ENCODE peak calls at places on chromosomes 11 and 22, in seven cellular contexts. W is GM12891, B is H1, U is heart left ventricle, H is coronary artery, E is astrocyte of the spinal cord, Z is RPMI7951. P is an unnamed sample.

GRCh38 chr11:14269956-14270355 is 89.0 kb downstream of the RRAS2 start:
- DNase-seq in E (no peak), H (no peak), U (no peak), Z (no peak), B (no peak), W (no peak), P (no peak)

GRCh38 chr22:45302047-45302446 is 7.7 kb upstream of the FAM118A start:
- DNase-seq in B (no peak), W (no peak), Z (peak; percentile 79), H (no peak), E (peak; percentile 83), U (no peak), P (no peak)

GRCh38 chr11:35803115-35803514 is 140.5 kb downstream of the TRIM44 start:
- DNase-seq in U (no peak), Z (no peak), W (no peak), B (no peak), H (no peak), E (no peak), P (no peak)

GRCh38 chr11:117882539-117882938 is 6.1 kb upstream of the FXYD6 start:
- DNase-seq in W (no peak), Z (no peak), H (peak; percentile 50), U (no peak), B (no peak), E (no peak), P (no peak)

GRCh38 chr22:29628982-29629381 is 25.5 kb downstream of the NF2 start:
- DNase-seq in E (no peak), W (no peak), U (no peak), H (no peak), Z (no peak), B (no peak), P (no peak)

GRCh38 chr22:40147388-40148176 is 30.1 kb upstream of the TNRC6B start:
- DNase-seq in B (peak; percentile 64), Z (no peak), W (no peak), H (no peak), E (no peak), U (no peak), P (no peak)

GRCh38 chr11:59785818-59786217 is 24.8 kb downstream of the MRPL16 start:
- DNase-seq in E (no peak), W (no peak), B (no peak), U (no peak), H (no peak), Z (no peak), P (no peak)

GRCh38 chr11:68931911-68932310 is 28.2 kb downstream of the IGHMBP2 start:
- DNase-seq in B (no peak), U (no peak), Z (no peak), E (no peak), H (no peak), W (no peak), P (no peak)

GRCh38 chr11:94455861-94456260 is 37.8 kb downstream of the MRE11 start:
- DNase-seq in H (no peak), U (no peak), B (no peak), E (no peak), W (no peak), Z (no peak), P (no peak)

GRCh38 chr11:8913961-8914660 is 3.1 kb downstream of the AKIP1 start:
- DNase-seq in Z (peak; percentile 29), B (peak; percentile 64), U (peak; percentile 40), W (no peak), E (peak; percentile 41), H (no peak), P (peak; percentile 27)

GRCh38 chr11:3000032-3000961 is 8.2 kb upstream of the NAP1L4 start:
- DNase-seq in H (peak; percentile 72), U (peak; percentile 88), B (no peak), E (peak; percentile 83), Z (peak; percentile 33), W (no peak), P (no peak)

P was measured in neuronal stem cell.